ENCODE peak calls at places on chromosomes 6 and 20, in six cellular contexts. One of them, this sample, is unnamed.

GRCh38 chr6:140140891-140141290 is 766.4 kb upstream of the CITED2 start:
- DNase-seq in left ventricle myocardium inferior: no peak
- DNase-seq in RWPE1: no peak
- DNase-seq in Calu3: no peak
- DNase-seq in astrocyte of the spinal cord: no peak
- DNase-seq in glutamatergic neuron: no peak
- DNase-seq in this sample: no peak

GRCh38 chr6:168105813-168106660 is 27.0 kb upstream of the FRMD1 start:
- DNase-seq in left ventricle myocardium inferior: peak
- DNase-seq in RWPE1: no peak
- DNase-seq in Calu3: no peak
- DNase-seq in astrocyte of the spinal cord: no peak
- DNase-seq in glutamatergic neuron: no peak
- DNase-seq in this sample: no peak

GRCh38 chr6:140441256-140441655 is 1066.8 kb upstream of the CITED2 start:
- DNase-seq in left ventricle myocardium inferior: peak
- DNase-seq in RWPE1: peak
- DNase-seq in Calu3: peak
- DNase-seq in astrocyte of the spinal cord: peak
- DNase-seq in glutamatergic neuron: peak
- DNase-seq in this sample: no peak

GRCh38 chr6:156009656-156010055 is 554.0 kb upstream of the NOX3 start:
- DNase-seq in left ventricle myocardium inferior: no peak
- DNase-seq in RWPE1: no peak
- DNase-seq in Calu3: no peak
- DNase-seq in astrocyte of the spinal cord: peak
- DNase-seq in glutamatergic neuron: no peak
- DNase-seq in this sample: no peak

GRCh38 chr20:2476742-2477615 is 6.4 kb upstream of the SNRPB start:
- DNase-seq in left ventricle myocardium inferior: no peak
- DNase-seq in RWPE1: no peak
- DNase-seq in Calu3: no peak
- DNase-seq in astrocyte of the spinal cord: no peak
- DNase-seq in glutamatergic neuron: no peak
- DNase-seq in this sample: no peak

GRCh38 chr6:133787122-133787521 is 101.8 kb upstream of the TCF21 start:
- DNase-seq in left ventricle myocardium inferior: no peak
- DNase-seq in RWPE1: no peak
- DNase-seq in Calu3: no peak
- DNase-seq in astrocyte of the spinal cord: no peak
- DNase-seq in glutamatergic neuron: no peak
- DNase-seq in this sample: no peak

GRCh38 chr20:62874745-62875344 is 13.2 kb upstream of the TCFL5 start:
- DNase-seq in left ventricle myocardium inferior: no peak
- DNase-seq in RWPE1: no peak
- DNase-seq in Calu3: no peak
- DNase-seq in astrocyte of the spinal cord: no peak
- DNase-seq in glutamatergic neuron: no peak
- DNase-seq in this sample: no peak

GRCh38 chr6:31186052-31186734 is 15.7 kb upstream of the POU5F1 start:
- DNase-seq in left ventricle myocardium inferior: peak
- DNase-seq in RWPE1: no peak
- DNase-seq in Calu3: peak
- DNase-seq in astrocyte of the spinal cord: no peak
- DNase-seq in glutamatergic neuron: no peak
- DNase-seq in this sample: no peak

GRCh38 chr20:46276531-46276930 is 31.8 kb downstream of the CDH22 start:
- DNase-seq in left ventricle myocardium inferior: no peak
- DNase-seq in RWPE1: peak
- DNase-seq in Calu3: no peak
- DNase-seq in astrocyte of the spinal cord: no peak
- DNase-seq in glutamatergic neuron: no peak
- DNase-seq in this sample: no peak

GRCh38 chr6:126033696-126034095 is 47.4 kb downstream of the TRMT11 start:
- DNase-seq in left ventricle myocardium inferior: no peak
- DNase-seq in RWPE1: peak
- DNase-seq in Calu3: peak
- DNase-seq in astrocyte of the spinal cord: peak
- DNase-seq in glutamatergic neuron: no peak
- DNase-seq in this sample: no peak

GRCh38 chr6:6330407-6330806 is 9.9 kb upstream of the F13A1 start:
- DNase-seq in left ventricle myocardium inferior: no peak
- DNase-seq in RWPE1: no peak
- DNase-seq in Calu3: no peak
- DNase-seq in astrocyte of the spinal cord: no peak
- DNase-seq in glutamatergic neuron: no peak
- DNase-seq in this sample: no peak

GRCh38 chr6:82006027-82006738 is 241.4 kb downstream of the IBTK start:
- DNase-seq in left ventricle myocardium inferior: no peak
- DNase-seq in RWPE1: no peak
- DNase-seq in Calu3: peak
- DNase-seq in astrocyte of the spinal cord: peak
- DNase-seq in glutamatergic neuron: no peak
- DNase-seq in this sample: no peak

GRCh38 chr6:14612016-14612415 is 494.4 kb downstream of the CD83 start:
- DNase-seq in left ventricle myocardium inferior: no peak
- DNase-seq in RWPE1: peak
- DNase-seq in Calu3: no peak
- DNase-seq in astrocyte of the spinal cord: no peak
- DNase-seq in glutamatergic neuron: no peak
- DNase-seq in this sample: no peak

GRCh38 chr6:66210964-66211363 is 503.9 kb upstream of the EYS start:
- DNase-seq in left ventricle myocardium inferior: no peak
- DNase-seq in RWPE1: no peak
- DNase-seq in Calu3: no peak
- DNase-seq in astrocyte of the spinal cord: peak
- DNase-seq in glutamatergic neuron: no peak
- DNase-seq in this sample: no peak

GRCh38 chr6:53862517-53863457 is 68.0 kb downstream of the LRRC1 start:
- DNase-seq in left ventricle myocardium inferior: no peak
- DNase-seq in RWPE1: no peak
- DNase-seq in Calu3: no peak
- DNase-seq in astrocyte of the spinal cord: peak
- DNase-seq in glutamatergic neuron: no peak
- DNase-seq in this sample: no peak

GRCh38 chr6:31943742-31944141 is 2.2 kb upstream of the CFB start:
- DNase-seq in left ventricle myocardium inferior: no peak
- DNase-seq in RWPE1: no peak
- DNase-seq in Calu3: no peak
- DNase-seq in astrocyte of the spinal cord: no peak
- DNase-seq in glutamatergic neuron: no peak
- DNase-seq in this sample: no peak

GRCh38 chr6:11711994-11712698 is 66.5 kb downstream of the ADTRP start:
- DNase-seq in left ventricle myocardium inferior: no peak
- DNase-seq in RWPE1: no peak
- DNase-seq in Calu3: no peak
- DNase-seq in astrocyte of the spinal cord: no peak
- DNase-seq in glutamatergic neuron: no peak
- DNase-seq in this sample: no peak

GRCh38 chr6:20426177-20427082 is 24.8 kb downstream of the E2F3 start:
- DNase-seq in left ventricle myocardium inferior: no peak
- DNase-seq in RWPE1: no peak
- DNase-seq in Calu3: no peak
- DNase-seq in astrocyte of the spinal cord: no peak
- DNase-seq in glutamatergic neuron: no peak
- DNase-seq in this sample: no peak

GRCh38 chr20:58398254-58398653 is 9.2 kb downstream of the VAPB start:
- DNase-seq in left ventricle myocardium inferior: no peak
- DNase-seq in RWPE1: no peak
- DNase-seq in Calu3: no peak
- DNase-seq in astrocyte of the spinal cord: no peak
- DNase-seq in glutamatergic neuron: no peak
- DNase-seq in this sample: no peak

GRCh38 chr6:104940881-104941693 is 15.8 kb upstream of the LIN28B start:
- DNase-seq in left ventricle myocardium inferior: no peak
- DNase-seq in RWPE1: peak
- DNase-seq in Calu3: peak
- DNase-seq in astrocyte of the spinal cord: peak
- DNase-seq in glutamatergic neuron: peak
- DNase-seq in this sample: no peak

GRCh38 chr20:3820048-3820900 is at the start of gene AP5S1:
- DNase-seq in left ventricle myocardium inferior: peak
- DNase-seq in RWPE1: peak
- DNase-seq in Calu3: peak
- DNase-seq in astrocyte of the spinal cord: peak
- DNase-seq in glutamatergic neuron: peak
- DNase-seq in this sample: peak
- TF ChIP-seq CTCF in left ventricle myocardium inferior: peak
- TF ChIP-seq CTCF in RWPE1: peak
- TF ChIP-seq CTCF in Calu3: peak
- TF ChIP-seq CTCF in astrocyte of the spinal cord: peak
- TF ChIP-seq CTCF in glutamatergic neuron: peak
- TF ChIP-seq CTCF in this sample: peak

GRCh38 chr20:34704177-34705007 is at the start of gene TP53INP2:
- DNase-seq in left ventricle myocardium inferior: peak
- DNase-seq in RWPE1: peak
- DNase-seq in Calu3: peak
- DNase-seq in astrocyte of the spinal cord: peak
- DNase-seq in glutamatergic neuron: peak
- DNase-seq in this sample: peak
- TF ChIP-seq CTCF in left ventricle myocardium inferior: no peak
- TF ChIP-seq CTCF in RWPE1: no peak
- TF ChIP-seq CTCF in Calu3: no peak
- TF ChIP-seq CTCF in astrocyte of the spinal cord: no peak
- TF ChIP-seq CTCF in glutamatergic neuron: no peak
- TF ChIP-seq CTCF in this sample: peak

GRCh38 chr20:14830466-14830865 is 493.1 kb upstream of the FLRT3 start:
- DNase-seq in left ventricle myocardium inferior: no peak
- DNase-seq in RWPE1: no peak
- DNase-seq in Calu3: no peak
- DNase-seq in astrocyte of the spinal cord: no peak
- DNase-seq in glutamatergic neuron: no peak
- DNase-seq in this sample: no peak

GRCh38 chr20:14830899-14831298 is 493.5 kb upstream of the FLRT3 start:
- DNase-seq in left ventricle myocardium inferior: no peak
- DNase-seq in RWPE1: no peak
- DNase-seq in Calu3: no peak
- DNase-seq in astrocyte of the spinal cord: no peak
- DNase-seq in glutamatergic neuron: no peak
- DNase-seq in this sample: no peak

GRCh38 chr20:14829897-14830296 is 492.5 kb upstream of the FLRT3 start:
- DNase-seq in left ventricle myocardium inferior: no peak
- DNase-seq in RWPE1: no peak
- DNase-seq in Calu3: no peak
- DNase-seq in astrocyte of the spinal cord: no peak
- DNase-seq in glutamatergic neuron: no peak
- DNase-seq in this sample: no peak

GRCh38 chr20:14828459-14828858 is 491.0 kb upstream of the FLRT3 start:
- DNase-seq in left ventricle myocardium inferior: no peak
- DNase-seq in RWPE1: no peak
- DNase-seq in Calu3: no peak
- DNase-seq in astrocyte of the spinal cord: no peak
- DNase-seq in glutamatergic neuron: no peak
- DNase-seq in this sample: no peak

GRCh38 chr20:14832630-14833029 is 495.2 kb upstream of the FLRT3 start:
- DNase-seq in left ventricle myocardium inferior: no peak
- DNase-seq in RWPE1: no peak
- DNase-seq in Calu3: no peak
- DNase-seq in astrocyte of the spinal cord: no peak
- DNase-seq in glutamatergic neuron: no peak
- DNase-seq in this sample: no peak
- TF ChIP-seq CTCF in left ventricle myocardium inferior: no peak
- TF ChIP-seq CTCF in RWPE1: no peak
- TF ChIP-seq CTCF in Calu3: no peak
- TF ChIP-seq CTCF in astrocyte of the spinal cord: no peak
- TF ChIP-seq CTCF in glutamatergic neuron: no peak
- TF ChIP-seq CTCF in this sample: no peak

GRCh38 chr6:137870286-137870685 is 3.2 kb downstream of the TNFAIP3 start:
- DNase-seq in left ventricle myocardium inferior: no peak
- DNase-seq in RWPE1: no peak
- DNase-seq in Calu3: no peak
- DNase-seq in astrocyte of the spinal cord: no peak
- DNase-seq in glutamatergic neuron: no peak
- DNase-seq in this sample: no peak

GRCh38 chr6:137871299-137871698 is 4.2 kb downstream of the TNFAIP3 start:
- DNase-seq in left ventricle myocardium inferior: no peak
- DNase-seq in RWPE1: no peak
- DNase-seq in Calu3: no peak
- DNase-seq in astrocyte of the spinal cord: no peak
- DNase-seq in glutamatergic neuron: no peak
- DNase-seq in this sample: no peak

GRCh38 chr6:137872071-137872470 is 5.0 kb downstream of the TNFAIP3 start:
- DNase-seq in left ventricle myocardium inferior: no peak
- DNase-seq in RWPE1: no peak
- DNase-seq in Calu3: no peak
- DNase-seq in astrocyte of the spinal cord: peak
- DNase-seq in glutamatergic neuron: no peak
- DNase-seq in this sample: no peak

GRCh38 chr6:137869781-137870180 is 2.7 kb downstream of the TNFAIP3 start:
- DNase-seq in left ventricle myocardium inferior: no peak
- DNase-seq in RWPE1: no peak
- DNase-seq in Calu3: no peak
- DNase-seq in astrocyte of the spinal cord: no peak
- DNase-seq in glutamatergic neuron: no peak
- DNase-seq in this sample: no peak

GRCh38 chr6:137870744-137871247 is 3.7 kb downstream of the TNFAIP3 start:
- DNase-seq in left ventricle myocardium inferior: no peak
- DNase-seq in RWPE1: peak
- DNase-seq in Calu3: no peak
- DNase-seq in astrocyte of the spinal cord: no peak
- DNase-seq in glutamatergic neuron: no peak
- DNase-seq in this sample: no peak
- TF ChIP-seq CTCF in left ventricle myocardium inferior: no peak
- TF ChIP-seq CTCF in RWPE1: no peak
- TF ChIP-seq CTCF in Calu3: no peak
- TF ChIP-seq CTCF in astrocyte of the spinal cord: peak
- TF ChIP-seq CTCF in glutamatergic neuron: no peak
- TF ChIP-seq CTCF in this sample: no peak

GRCh38 chr6:21592953-21593352 is 598 bp upstream of the SOX4 start:
- DNase-seq in left ventricle myocardium inferior: no peak
- DNase-seq in RWPE1: no peak
- DNase-seq in Calu3: no peak
- DNase-seq in astrocyte of the spinal cord: no peak
- DNase-seq in glutamatergic neuron: no peak
- DNase-seq in this sample: no peak

GRCh38 chr6:21587182-21587924 is 6.2 kb upstream of the SOX4 start:
- DNase-seq in left ventricle myocardium inferior: peak
- DNase-seq in RWPE1: peak
- DNase-seq in Calu3: peak
- DNase-seq in astrocyte of the spinal cord: peak
- DNase-seq in glutamatergic neuron: peak
- DNase-seq in this sample: no peak

GRCh38 chr6:21588812-21589811 is 4.4 kb upstream of the SOX4 start:
- DNase-seq in left ventricle myocardium inferior: peak
- DNase-seq in RWPE1: peak
- DNase-seq in Calu3: peak
- DNase-seq in astrocyte of the spinal cord: peak
- DNase-seq in glutamatergic neuron: peak
- DNase-seq in this sample: peak

GRCh38 chr6:21587925-21588811 is 5.4 kb upstream of the SOX4 start:
- DNase-seq in left ventricle myocardium inferior: peak
- DNase-seq in RWPE1: peak
- DNase-seq in Calu3: peak
- DNase-seq in astrocyte of the spinal cord: peak
- DNase-seq in glutamatergic neuron: peak
- DNase-seq in this sample: no peak

DNA sequence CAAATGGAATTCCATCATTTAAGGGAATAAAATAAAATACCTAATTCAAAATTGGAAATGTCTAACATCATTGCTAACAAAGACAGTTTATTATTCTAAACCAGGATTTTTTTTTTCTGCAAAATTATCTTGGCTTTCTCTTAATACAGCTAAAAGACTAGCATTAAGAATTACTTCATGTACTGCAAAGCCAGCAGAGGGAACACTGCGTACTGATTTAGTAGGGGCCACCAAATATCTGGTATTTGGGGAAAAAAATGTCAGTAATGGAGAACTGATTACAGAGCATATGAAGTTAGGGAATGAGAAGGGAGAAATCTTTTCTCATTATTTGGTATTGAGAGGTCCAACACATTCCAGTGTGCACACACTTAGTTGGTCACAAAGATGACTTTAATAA is 3.2 kb upstream of the SOX4 start:
- DNase-seq in left ventricle myocardium inferior: no peak
- DNase-seq in RWPE1: no peak
- DNase-seq in Calu3: no peak
- DNase-seq in astrocyte of the spinal cord: no peak
- DNase-seq in glutamatergic neuron: no peak
- DNase-seq in this sample: no peak
- TF ChIP-seq CTCF in left ventricle myocardium inferior: no peak
- TF ChIP-seq CTCF in RWPE1: no peak
- TF ChIP-seq CTCF in Calu3: no peak
- TF ChIP-seq CTCF in astrocyte of the spinal cord: no peak
- TF ChIP-seq CTCF in glutamatergic neuron: no peak
- TF ChIP-seq CTCF in this sample: peak